ENCODE peak calls at places on chromosome 19, in six cellular contexts. Y, B, E, Q, I and V are unnamed samples.
A peak's percentile ranks its signal among the peaks of the same experiment; 100 is the strongest.

GRCh38 chr19:7731218-7731595 is 703 bp downstream of the CLEC4G start:
- DNase-seq in Y (no peak), B (no peak), E (no peak), Q (no peak), I (no peak), V (no peak)

GRCh38 chr19:55647732-55648656 is at the start of gene CCDC106:
- DNase-seq in Y (peak; percentile 85), B (peak; percentile 30), E (peak; percentile 72), Q (no peak), I (peak; percentile 65), V (peak; percentile 90)

GRCh38 chr19:35828694-35829301 is 16.2 kb upstream of the PRODH2 start:
- DNase-seq in Y (peak; percentile 87), B (peak; percentile 30), E (peak; percentile 78), Q (no peak), I (peak; percentile 47), V (peak; percentile 95)

GRCh38 chr19:40134866-40135265 is 44.1 kb upstream of the ZNF780A start:
- DNase-seq in Y (no peak), B (no peak), E (no peak), Q (no peak), I (no peak), V (peak; percentile 15)

GRCh38 chr19:2193807-2194206 is 30.1 kb downstream of the DOT1L start:
- DNase-seq in Y (no peak), B (no peak), E (no peak), Q (no peak), I (no peak), V (no peak)

GRCh38 chr19:5563008-5563431 is 4.7 kb downstream of the TINCR start:
- DNase-seq in Y (peak; percentile 67), B (no peak), E (no peak), Q (no peak), I (no peak), V (no peak)

GRCh38 chr19:30391554-30392551 is 19.7 kb downstream of the ZNF536 start:
- DNase-seq in Y (peak; percentile 29), B (no peak), E (no peak), Q (no peak), I (peak; percentile 34), V (peak; percentile 41)

GRCh38 chr19:49475995-49476880 is 2.2 kb downstream of the FLT3LG start:
- DNase-seq in Y (peak; percentile 96), B (peak; percentile 65), E (peak; percentile 50), Q (no peak), I (peak; percentile 67), V (peak; percentile 94)

GRCh38 chr19:41641879-41642485 is 15.1 kb upstream of the CEACAM4 start:
- DNase-seq in Y (peak; percentile 81), B (peak; percentile 59), E (peak; percentile 82), Q (peak; percentile 66), I (peak; percentile 56), V (peak; percentile 45)